ENCODE peak calls at places on chromosomes 16 and 17, in four cellular contexts. One of them, this sample, is unnamed. For H3K4me1, the result is how much of the 10 kb centered on the place peaks cover.

GRCh38 chr16:66426112-66427035 is 721 bp upstream of the BEAN1 start:
- DNase-seq in IMR-90: no peak
- DNase-seq in H9: no peak
- DNase-seq in H1: peak
- DNase-seq in this sample: no peak

GRCh38 chr16:77657016-77657415 is 65.3 kb upstream of the NUDT7 start:
- DNase-seq in H9: peak
- DNase-seq in H1: peak
- DNase-seq in IMR-90: peak
- DNase-seq in this sample: peak

GRCh38 chr17:79586131-79586530 is 24.7 kb downstream of the RBFOX3 start:
- DNase-seq in IMR-90: no peak
- DNase-seq in H1: no peak
- DNase-seq in H9: no peak
- DNase-seq in this sample: no peak

GRCh38 chr17:64008346-64008745 is 10.2 kb downstream of the PRR29 start:
- DNase-seq in H9: no peak
- DNase-seq in IMR-90: no peak
- DNase-seq in H1: no peak
- DNase-seq in this sample: no peak

GRCh38 chr17:45403906-45404490 is 28.7 kb downstream of the ARHGAP27 start:
- DNase-seq in H1: no peak
- DNase-seq in IMR-90: no peak
- DNase-seq in H9: peak
- DNase-seq in this sample: no peak

GRCh38 chr17:59513934-59514841 is 51.2 kb upstream of the DHX40 start:
- DNase-seq in H1: no peak
- DNase-seq in IMR-90: peak
- DNase-seq in H9: no peak
- DNase-seq in this sample: no peak

GRCh38 chr17:44198721-44199552 is 747 bp downstream of the ATXN7L3 start:
- DNase-seq in H9: peak
- DNase-seq in H1: peak
- DNase-seq in IMR-90: peak
- DNase-seq in this sample: peak

GRCh38 chr16:66020061-66020460 is 346.4 kb upstream of the CDH5 start:
- DNase-seq in H9: no peak
- DNase-seq in H1: no peak
- DNase-seq in IMR-90: peak
- DNase-seq in this sample: peak

GRCh38 chr17:4485676-4486646 is 12.7 kb upstream of the SPNS2 start:
- DNase-seq in IMR-90: no peak
- DNase-seq in H9: no peak
- DNase-seq in H1: no peak
- DNase-seq in this sample: no peak

GRCh38 chr16:11757671-11758545 is 15.3 kb upstream of the TXNDC11 start:
- DNase-seq in H1: peak
- DNase-seq in IMR-90: peak
- DNase-seq in H9: no peak
- DNase-seq in this sample: no peak

GRCh38 chr17:75514299-75515228 is 773 bp downstream of the CASKIN2 start:
- DNase-seq in IMR-90: peak
- DNase-seq in H9: no peak
- DNase-seq in H1: peak
- DNase-seq in this sample: peak

GRCh38 chr17:31524926-31525800 is 133.7 kb downstream of the RAB11FIP4 start:
- DNase-seq in IMR-90: peak
- DNase-seq in H1: peak
- DNase-seq in H9: peak
- DNase-seq in this sample: peak

GRCh38 chr17:69696645-69697044 is 282.1 kb downstream of the MAP2K6 start:
- DNase-seq in H1: no peak
- DNase-seq in IMR-90: peak
- DNase-seq in H9: no peak
- DNase-seq in this sample: no peak

GRCh38 chr17:58507123-58507634 is 7.3 kb downstream of the MTMR4 start:
- DNase-seq in IMR-90: no peak
- DNase-seq in H9: no peak
- DNase-seq in H1: no peak
- DNase-seq in this sample: no peak

GRCh38 chr16:81745704-81746558 is 33.2 kb upstream of the PLCG2 start:
- DNase-seq in H1: peak
- DNase-seq in IMR-90: peak
- DNase-seq in H9: peak
- DNase-seq in this sample: peak

GRCh38 chr17:38730526-38731379 is 612 bp downstream of the CISD3 start:
- DNase-seq in IMR-90: peak
- DNase-seq in H1: peak
- DNase-seq in H9: peak
- DNase-seq in this sample: peak

GRCh38 chr16:2710711-2711231 is 9.3 kb downstream of the PRSS27 start:
- DNase-seq in H1: no peak
- DNase-seq in H9: no peak
- DNase-seq in IMR-90: no peak
- DNase-seq in this sample: no peak

GRCh38 chr17:7046127-7046724 is 2.3 kb upstream of the SLC16A11 start:
- DNase-seq in H9: peak
- DNase-seq in H1: peak
- DNase-seq in IMR-90: no peak
- DNase-seq in this sample: peak

GRCh38 chr17:70464995-70465394 is 295.7 kb downstream of the KCNJ2 start:
- DNase-seq in IMR-90: no peak
- DNase-seq in H9: no peak
- DNase-seq in H1: no peak
- DNase-seq in this sample: no peak

GRCh38 chr17:38606646-38607611 is 1.2 kb upstream of the SRCIN1 start:
- DNase-seq in H9: peak
- DNase-seq in IMR-90: no peak
- DNase-seq in H1: no peak
- DNase-seq in this sample: peak

GRCh38 chr17:353838-354234 is 1.2 kb upstream of the RPH3AL start:
- DNase-seq in H1: no peak
- DNase-seq in IMR-90: no peak
- DNase-seq in H9: no peak
- DNase-seq in this sample: no peak

GRCh38 chr17:1030684-1031557 is 34.0 kb downstream of the TIMM22 start:
- DNase-seq in IMR-90: no peak
- DNase-seq in H1: peak
- DNase-seq in H9: no peak
- DNase-seq in this sample: no peak

GRCh38 chr17:41530062-41531048 is 2.2 kb upstream of the KRT19 start:
- DNase-seq in H1: no peak
- DNase-seq in IMR-90: peak
- DNase-seq in H9: no peak
- DNase-seq in this sample: peak

GRCh38 chr16:84466692-84467091 is 37.8 kb downstream of the MEAK7 start:
- DNase-seq in IMR-90: no peak
- DNase-seq in H1: no peak
- DNase-seq in H9: no peak
- DNase-seq in this sample: no peak

GRCh38 chr16:66207139-66207863 is 159.2 kb upstream of the CDH5 start:
- DNase-seq in IMR-90: no peak
- DNase-seq in H1: peak
- DNase-seq in H9: no peak
- DNase-seq in this sample: no peak

GRCh38 chr17:44928136-44928535 is 12.8 kb upstream of the GFAP start:
- DNase-seq in H9: no peak
- DNase-seq in IMR-90: no peak
- DNase-seq in H1: no peak
- DNase-seq in this sample: no peak

GRCh38 chr17:43834106-43834505 is 1.2 kb upstream of the MPP3 start:
- DNase-seq in H9: no peak
- DNase-seq in H1: no peak
- DNase-seq in IMR-90: peak
- DNase-seq in this sample: no peak

GRCh38 chr17:1714980-1715802 is 5.0 kb upstream of the TLCD2 start:
- DNase-seq in H1: peak
- DNase-seq in H9: peak
- DNase-seq in IMR-90: peak
- DNase-seq in this sample: peak

GRCh38 chr16:15399317-15399716 is 3.8 kb downstream of the MPV17L start:
- DNase-seq in H1: no peak
- DNase-seq in IMR-90: no peak
- DNase-seq in H9: no peak
- DNase-seq in this sample: no peak

GRCh38 chr16:15398618-15399316 is 3.2 kb downstream of the MPV17L start:
- DNase-seq in IMR-90: no peak
- DNase-seq in H1: no peak
- DNase-seq in H9: no peak
- DNase-seq in this sample: no peak

GRCh38 chr16:15401972-15402371 is 6.4 kb downstream of the MPV17L start:
- DNase-seq in H9: no peak
- DNase-seq in IMR-90: no peak
- DNase-seq in H1: no peak
- DNase-seq in this sample: no peak

GRCh38 chr16:15396948-15397594 is 1.5 kb downstream of the MPV17L start:
- DNase-seq in H9: no peak
- DNase-seq in IMR-90: no peak
- DNase-seq in H1: no peak
- DNase-seq in this sample: peak
- H3K56ac ChIP-seq in H9: no peak
- H3K56ac ChIP-seq in IMR-90: no peak
- H3K56ac ChIP-seq in H1: no peak
- H3K56ac ChIP-seq in this sample: no peak

GRCh38 chr16:27921134-27921533 is 142.4 kb downstream of the GSG1L start:
- DNase-seq in IMR-90: no peak
- DNase-seq in H1: no peak
- DNase-seq in H9: no peak
- DNase-seq in this sample: no peak
- H3K4me1 ChIP-seq in IMR-90: under half
- H3K4me1 ChIP-seq in H1: under half
- H3K4me1 ChIP-seq in H9: under half
- H3K4me1 ChIP-seq in this sample: under half

GRCh38 chr16:8569650-8570338 is 20.5 kb downstream of the TMEM114 start:
- DNase-seq in H1: no peak
- DNase-seq in IMR-90: no peak
- DNase-seq in H9: peak
- DNase-seq in this sample: no peak
- H2BK5ac ChIP-seq in H1: peak
- H2BK5ac ChIP-seq in IMR-90: no peak
- H2BK5ac ChIP-seq in H9: no peak
- H2BK5ac ChIP-seq in this sample: no peak

GRCh38 chr17:32693135-32693897 is 183.6 kb downstream of the MYO1D start:
- DNase-seq in H9: no peak
- DNase-seq in IMR-90: no peak
- DNase-seq in H1: no peak
- DNase-seq in this sample: no peak

GRCh38 chr17:32684087-32684828 is 192.7 kb downstream of the MYO1D start:
- DNase-seq in H1: no peak
- DNase-seq in IMR-90: no peak
- DNase-seq in H9: no peak
- DNase-seq in this sample: no peak

GRCh38 chr17:32692179-32692578 is 184.7 kb downstream of the MYO1D start:
- DNase-seq in IMR-90: no peak
- DNase-seq in H9: no peak
- DNase-seq in H1: no peak
- DNase-seq in this sample: no peak

GRCh38 chr17:32689348-32689747 is 187.6 kb downstream of the MYO1D start:
- DNase-seq in IMR-90: no peak
- DNase-seq in H1: no peak
- DNase-seq in H9: no peak
- DNase-seq in this sample: no peak

DNA sequence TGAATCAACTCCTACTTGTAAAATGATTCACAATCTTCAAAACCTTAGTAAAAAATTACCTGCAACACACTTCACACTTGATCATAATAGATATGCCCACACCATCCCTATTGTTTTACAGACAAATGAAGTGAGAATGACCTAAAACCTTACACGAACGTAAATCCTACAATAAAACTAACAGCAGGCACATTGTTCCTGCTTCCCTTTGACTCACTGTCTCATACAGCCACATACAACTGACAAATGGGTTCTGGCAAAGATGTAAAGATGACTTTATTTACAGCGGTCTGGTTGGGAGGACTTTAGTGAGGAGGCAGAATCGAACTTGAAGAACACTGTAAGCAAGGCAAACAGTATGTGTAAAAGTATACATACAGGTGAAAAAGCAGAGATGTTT is 188.7 kb downstream of the MYO1D start:
- DNase-seq in IMR-90: no peak
- DNase-seq in H1: no peak
- DNase-seq in H9: no peak
- DNase-seq in this sample: peak
- H3K56ac ChIP-seq in IMR-90: no peak
- H3K56ac ChIP-seq in H1: no peak
- H3K56ac ChIP-seq in H9: no peak
- H3K56ac ChIP-seq in this sample: no peak

DNA sequence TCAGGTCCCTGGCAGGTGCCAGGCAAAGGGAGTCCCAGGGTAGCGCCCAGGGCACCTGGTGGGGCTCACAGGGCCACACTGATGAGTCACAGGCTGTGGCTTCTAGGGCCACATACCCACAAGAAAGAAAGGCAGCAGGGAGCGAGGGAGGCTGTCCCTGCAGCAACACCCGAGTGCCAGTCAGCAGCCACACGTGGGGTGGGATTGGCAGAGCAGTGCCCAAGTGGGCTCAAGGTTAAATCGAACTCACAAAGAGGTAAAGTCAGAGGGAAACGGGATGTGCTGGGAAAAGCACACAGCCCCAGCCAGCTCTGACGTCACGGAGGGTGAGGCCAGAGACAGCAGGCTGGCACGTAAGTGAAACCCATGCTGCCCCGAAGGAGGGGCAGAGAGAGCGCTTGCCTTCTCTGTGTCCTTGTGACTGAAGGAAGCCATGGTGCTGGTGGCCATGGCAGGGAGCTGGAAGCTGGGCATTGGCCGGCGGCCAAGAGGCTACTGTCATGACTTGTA is 33.8 kb downstream of the FA2H start:
- DNase-seq in H1: no peak
- DNase-seq in H9: no peak
- DNase-seq in IMR-90: no peak
- DNase-seq in this sample: no peak
- H3K4me1 ChIP-seq in H1: under half
- H3K4me1 ChIP-seq in H9: under half
- H3K4me1 ChIP-seq in IMR-90: under half
- H3K4me1 ChIP-seq in this sample: under half

DNA sequence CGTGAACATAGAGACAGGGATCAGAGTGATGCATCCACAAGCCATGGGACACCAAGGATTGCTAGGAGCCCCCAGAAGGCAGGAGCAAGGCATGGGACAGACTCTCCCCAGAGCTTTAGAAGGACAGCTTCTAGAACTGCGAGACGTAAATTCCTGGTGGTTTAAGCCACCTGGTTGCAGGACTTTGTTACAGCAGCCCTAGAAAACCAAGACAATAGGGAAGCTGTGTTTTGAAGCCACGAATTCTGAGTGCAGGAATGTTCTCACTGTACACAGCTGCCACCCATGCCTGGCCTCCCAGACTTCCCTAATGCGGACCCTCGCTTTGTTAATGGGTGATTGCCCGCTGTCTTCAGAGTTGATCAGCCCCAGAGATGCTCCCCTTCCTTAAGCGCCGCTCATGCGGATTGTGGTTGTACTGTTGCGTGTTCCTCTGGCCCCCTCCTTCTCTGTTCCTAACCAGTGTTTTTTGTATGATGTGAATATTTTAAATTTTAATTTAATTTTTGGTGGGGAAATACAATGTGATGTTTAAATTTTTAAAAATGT is 177.1 kb downstream of the MSI2 start:
- DNase-seq in IMR-90: no peak
- DNase-seq in H9: no peak
- DNase-seq in H1: no peak
- DNase-seq in this sample: peak
- H2BK5ac ChIP-seq in IMR-90: no peak
- H2BK5ac ChIP-seq in H9: no peak
- H2BK5ac ChIP-seq in H1: no peak
- H2BK5ac ChIP-seq in this sample: no peak

This sample was measured in mesendoderm.